ENCODE peak calls at places on chromosomes 11 and 22, in nine cellular contexts. F, N, J, S, K, W, L, R and X are unnamed samples.

GRCh38 chr11:46122955-46123354 is 1.7 kb upstream of the PHF21A start:
- DNase-seq in F (peak), N (no peak), J (no peak), S (no peak), K (no peak), W (no peak), L (no peak), R (no peak), X (no peak)

GRCh38 chr11:16111690-16112089 is 244.7 kb downstream of the SOX6 start:
- DNase-seq in F (no peak), N (no peak), J (no peak), S (no peak), K (no peak), W (no peak), L (no peak), R (no peak), X (no peak)

GRCh38 chr11:47977651-47978050 is 2.7 kb upstream of the PTPRJ start:
- DNase-seq in F (no peak), N (no peak), J (no peak), S (no peak), K (no peak), W (no peak), L (no peak), R (no peak), X (no peak)

GRCh38 chr11:65927904-65928397 is 8.7 kb downstream of the DRAP1 start:
- DNase-seq in F (no peak), N (no peak), J (peak), S (no peak), K (no peak), W (no peak), L (no peak), R (peak), X (peak)

GRCh38 chr11:1771700-1772099 is 8.0 kb upstream of the CTSD start:
- DNase-seq in F (peak), N (no peak), J (no peak), S (peak), K (no peak), W (peak), L (no peak), R (no peak), X (no peak)

GRCh38 chr11:94151903-94152677 is 23.4 kb downstream of the PANX1 start:
- DNase-seq in F (peak), N (no peak), J (no peak), S (peak), K (peak), W (no peak), L (no peak), R (no peak), X (peak)

GRCh38 chr11:2302844-2303626 is 1.2 kb downstream of the TSPAN32 start:
- DNase-seq in F (no peak), N (peak), J (no peak), S (no peak), K (no peak), W (no peak), L (peak), R (no peak), X (peak)

GRCh38 chr22:33270596-33270995 is 212.4 kb upstream of the SYN3 start:
- DNase-seq in F (no peak), N (no peak), J (no peak), S (no peak), K (no peak), W (no peak), L (no peak), R (no peak), X (no peak)

GRCh38 chr22:37624876-37625275 is 14.6 kb upstream of the SH3BP1 start:
- DNase-seq in F (no peak), N (no peak), J (no peak), S (no peak), K (no peak), W (peak), L (no peak), R (no peak), X (no peak)

GRCh38 chr22:38506118-38506962 is at the start of gene DDX17:
- DNase-seq in F (peak), N (peak), J (peak), S (peak), K (peak), W (peak), L (peak), R (peak), X (peak)

GRCh38 chr11:45331839-45332485 is 45.8 kb upstream of the SYT13 start:
- DNase-seq in F (no peak), N (no peak), J (no peak), S (no peak), K (no peak), W (no peak), L (no peak), R (no peak), X (no peak)

GRCh38 chr11:116641561-116642045 is 131.2 kb downstream of the BUD13 start:
- DNase-seq in F (peak), N (peak), J (no peak), S (peak), K (no peak), W (no peak), L (peak), R (no peak), X (no peak)

GRCh38 chr11:11297578-11297977 is 55.5 kb downstream of the CSNK2A3 start:
- DNase-seq in F (no peak), N (no peak), J (no peak), S (no peak), K (no peak), W (no peak), L (no peak), R (no peak), X (no peak)

GRCh38 chr11:80096736-80097135 is 655.9 kb upstream of the TENM4 start:
- DNase-seq in F (peak), N (no peak), J (no peak), S (no peak), K (no peak), W (no peak), L (no peak), R (no peak), X (no peak)

GRCh38 chr22:33785283-33785991 is 134.8 kb downstream of the LARGE1 start:
- DNase-seq in F (peak), N (no peak), J (no peak), S (no peak), K (no peak), W (no peak), L (no peak), R (no peak), X (no peak)

GRCh38 chr11:45142241-45142885 is 4.1 kb upstream of the PRDM11 start:
- DNase-seq in F (no peak), N (no peak), J (no peak), S (no peak), K (no peak), W (no peak), L (no peak), R (no peak), X (no peak)

GRCh38 chr11:11389238-11389637 is 36.2 kb upstream of the CSNK2A3 start:
- DNase-seq in F (no peak), N (no peak), J (no peak), S (no peak), K (no peak), W (no peak), L (no peak), R (no peak), X (no peak)

GRCh38 chr11:126284829-126285228 is 1.9 kb downstream of the TIRAP start:
- DNase-seq in F (peak), N (no peak), J (peak), S (peak), K (no peak), W (peak), L (no peak), R (peak), X (no peak)

GRCh38 chr22:26471522-26471921 is 12.1 kb downstream of the HPS4 start:
- DNase-seq in F (peak), N (no peak), J (no peak), S (peak), K (peak), W (no peak), L (no peak), R (no peak), X (peak)

GRCh38 chr11:123979311-123979710 is 1.7 kb upstream of the OR10S1 start:
- DNase-seq in F (no peak), N (no peak), J (no peak), S (no peak), K (no peak), W (no peak), L (no peak), R (no peak), X (peak)

GRCh38 chr11:35307221-35307621 is 112.1 kb downstream of the SLC1A2 start:
- DNase-seq in F (no peak), N (no peak), J (no peak), S (no peak), K (peak), W (no peak), L (no peak), R (no peak), X (no peak)

GRCh38 chr11:35303596-35304392 is 115.6 kb downstream of the SLC1A2 start:
- DNase-seq in F (peak), N (no peak), J (no peak), S (peak), K (peak), W (peak), L (no peak), R (no peak), X (no peak)

GRCh38 chr11:35305670-35306382 is 113.5 kb downstream of the SLC1A2 start:
- DNase-seq in F (peak), N (peak), J (no peak), S (peak), K (no peak), W (no peak), L (no peak), R (peak), X (peak)

GRCh38 chr11:35304393-35304790 is 115.0 kb downstream of the SLC1A2 start:
- DNase-seq in F (peak), N (no peak), J (no peak), S (peak), K (no peak), W (no peak), L (no peak), R (no peak), X (no peak)

DNA sequence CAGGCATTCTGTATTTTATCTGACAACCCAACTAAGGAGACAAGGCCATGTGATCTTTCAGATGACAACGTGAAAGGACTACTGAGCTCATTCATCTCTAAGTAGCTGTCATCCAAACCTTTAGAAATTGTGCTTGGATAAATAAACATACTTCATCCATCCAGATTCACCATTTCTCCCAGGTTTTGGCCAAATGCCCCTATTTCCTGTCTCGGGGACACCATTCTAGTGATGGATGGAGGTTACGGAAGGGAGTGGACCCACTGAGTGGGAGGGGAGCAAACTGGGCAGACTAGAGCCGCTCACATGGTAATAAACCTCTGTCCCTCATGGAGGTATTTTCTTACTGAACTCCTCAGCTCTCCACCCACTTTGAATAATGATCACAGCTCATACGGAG is 114.5 kb downstream of the SLC1A2 start:
- DNase-seq in F (no peak), N (no peak), J (no peak), S (no peak), K (no peak), W (no peak), L (no peak), R (no peak), X (no peak)
- H3K27ac ChIP-seq in F (no peak), N (no peak), J (no peak), S (peak), K (peak), W (peak), L (no peak), R (no peak), X (peak)

GRCh38 chr11:68018730-68019190 is 8.6 kb downstream of the ALDH3B1 start:
- DNase-seq in F (no peak), N (no peak), J (no peak), S (no peak), K (no peak), W (no peak), L (no peak), R (no peak), X (no peak)

GRCh38 chr11:68022531-68022930 is 8.0 kb upstream of the NDUFS8 start:
- DNase-seq in F (no peak), N (no peak), J (no peak), S (no peak), K (no peak), W (no peak), L (no peak), R (no peak), X (peak)

GRCh38 chr11:68020575-68020974 is 9.9 kb upstream of the NDUFS8 start:
- DNase-seq in F (no peak), N (no peak), J (no peak), S (peak), K (no peak), W (no peak), L (no peak), R (no peak), X (peak)

GRCh38 chr11:68019486-68019885 is 9.4 kb downstream of the ALDH3B1 start:
- DNase-seq in F (no peak), N (no peak), J (no peak), S (no peak), K (no peak), W (no peak), L (no peak), R (no peak), X (no peak)

DNA sequence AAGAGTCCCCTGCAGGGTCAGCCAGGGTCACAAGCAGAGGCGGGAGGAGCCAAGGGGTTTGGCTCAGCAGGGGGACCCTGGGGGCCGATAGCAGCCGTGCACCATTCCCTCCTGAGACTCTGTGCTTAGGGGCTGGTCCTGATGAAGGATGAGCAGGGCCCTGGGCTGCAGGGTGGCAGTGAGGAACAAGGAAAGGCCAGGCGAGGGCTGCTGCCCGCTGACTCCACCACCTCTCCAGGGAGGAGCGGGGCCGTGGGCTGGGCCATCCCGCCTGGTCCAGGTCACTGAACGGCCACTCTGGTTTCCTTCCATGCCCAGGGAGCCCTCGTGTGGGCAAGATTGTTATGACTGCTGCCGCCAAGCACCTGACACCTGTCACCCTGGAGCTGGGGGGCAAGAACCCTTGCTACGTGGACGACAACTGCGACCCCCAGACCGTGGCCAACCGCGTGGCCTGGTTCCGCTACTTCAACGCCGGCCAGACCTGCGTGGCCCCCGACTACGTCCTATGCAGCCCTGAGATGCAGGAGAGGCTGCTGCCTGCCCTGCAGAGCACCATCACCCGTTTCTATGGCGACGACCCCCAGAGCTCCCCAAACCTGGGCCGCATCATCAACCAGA is 9.2 kb upstream of the NDUFS8 start:
- DNase-seq in F (no peak), N (peak), J (no peak), S (peak), K (no peak), W (no peak), L (no peak), R (no peak), X (no peak)
- H3K27ac ChIP-seq in F (no peak), N (no peak), J (no peak), S (peak), K (no peak), W (no peak), L (no peak), R (no peak), X (no peak)

GRCh38 chr11:64768300-64768694 is 8.5 kb upstream of the PYGM start:
- DNase-seq in F (no peak), N (no peak), J (no peak), S (no peak), K (no peak), W (no peak), L (no peak), R (no peak), X (peak)

GRCh38 chr11:64767344-64768299 is 7.8 kb upstream of the PYGM start:
- DNase-seq in F (peak), N (peak), J (peak), S (peak), K (no peak), W (peak), L (peak), R (peak), X (peak)

GRCh38 chr11:64766881-64767280 is 7.1 kb upstream of the PYGM start:
- DNase-seq in F (no peak), N (no peak), J (no peak), S (no peak), K (no peak), W (no peak), L (no peak), R (no peak), X (no peak)

GRCh38 chr11:64770120-64770519 is 8.2 kb downstream of the SF1 start:
- DNase-seq in F (no peak), N (no peak), J (no peak), S (no peak), K (no peak), W (no peak), L (no peak), R (no peak), X (no peak)

DNA sequence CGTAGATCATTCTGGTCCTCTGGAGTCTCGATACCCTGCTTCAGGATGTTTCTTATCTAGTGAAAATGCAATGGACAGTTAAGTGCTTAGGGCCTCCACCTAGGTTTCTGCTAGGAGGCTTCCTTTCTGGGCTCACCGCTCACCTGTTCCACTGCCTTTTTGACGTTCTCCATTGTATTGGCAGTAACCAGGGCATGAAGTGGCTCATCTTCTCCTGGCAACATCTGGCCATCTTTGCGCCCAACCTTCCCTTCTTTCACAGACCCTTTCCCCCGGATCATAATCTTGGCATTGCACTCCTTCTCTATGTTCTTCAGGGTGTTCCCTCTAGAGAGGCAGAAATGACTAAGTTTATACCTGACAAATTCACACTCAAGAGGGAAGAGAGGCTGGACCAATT is 9.1 kb downstream of the SF1 start:
- DNase-seq in F (no peak), N (no peak), J (no peak), S (no peak), K (no peak), W (no peak), L (no peak), R (no peak), X (peak)
- H3K27ac ChIP-seq in F (no peak), N (no peak), J (no peak), S (no peak), K (peak), W (no peak), L (no peak), R (no peak), X (no peak)

DNA sequence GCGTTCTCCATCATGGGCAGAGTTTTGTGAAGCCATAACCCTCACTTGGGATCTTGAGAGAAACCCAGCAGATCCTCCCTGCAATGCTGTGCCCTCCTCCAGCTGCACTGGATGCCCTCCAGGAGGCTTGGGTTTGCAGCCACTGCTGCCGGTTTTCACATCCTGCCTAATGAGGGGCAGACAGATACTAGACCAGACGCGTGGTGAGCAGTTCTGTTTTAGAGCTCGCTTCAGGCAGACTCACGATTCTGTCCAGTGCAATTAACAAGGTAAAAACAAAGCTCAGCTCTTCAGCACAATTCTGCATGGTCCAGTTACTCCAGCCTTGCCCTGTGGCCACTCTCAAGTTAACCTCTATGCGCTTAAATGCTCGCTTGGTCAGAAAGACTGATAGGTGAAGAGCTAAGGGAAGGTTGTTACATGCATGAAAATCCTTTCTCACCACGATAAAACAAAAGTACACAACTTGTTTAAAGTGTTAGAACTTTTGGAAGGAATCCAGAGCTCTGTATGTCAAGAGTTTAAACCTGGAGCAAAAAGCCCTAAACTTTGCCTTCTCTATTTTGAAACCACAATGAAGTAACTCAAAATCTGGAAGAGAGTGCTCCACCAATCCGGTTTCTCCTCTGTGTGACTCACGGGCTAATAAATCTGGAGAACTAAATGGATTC is 292.3 kb upstream of the FAT3 start:
- DNase-seq in F (no peak), N (no peak), J (no peak), S (no peak), K (no peak), W (no peak), L (no peak), R (no peak), X (no peak)
- H3K27ac ChIP-seq in F (no peak), N (no peak), J (no peak), S (no peak), K (no peak), W (peak), L (no peak), R (no peak), X (no peak)

DNA sequence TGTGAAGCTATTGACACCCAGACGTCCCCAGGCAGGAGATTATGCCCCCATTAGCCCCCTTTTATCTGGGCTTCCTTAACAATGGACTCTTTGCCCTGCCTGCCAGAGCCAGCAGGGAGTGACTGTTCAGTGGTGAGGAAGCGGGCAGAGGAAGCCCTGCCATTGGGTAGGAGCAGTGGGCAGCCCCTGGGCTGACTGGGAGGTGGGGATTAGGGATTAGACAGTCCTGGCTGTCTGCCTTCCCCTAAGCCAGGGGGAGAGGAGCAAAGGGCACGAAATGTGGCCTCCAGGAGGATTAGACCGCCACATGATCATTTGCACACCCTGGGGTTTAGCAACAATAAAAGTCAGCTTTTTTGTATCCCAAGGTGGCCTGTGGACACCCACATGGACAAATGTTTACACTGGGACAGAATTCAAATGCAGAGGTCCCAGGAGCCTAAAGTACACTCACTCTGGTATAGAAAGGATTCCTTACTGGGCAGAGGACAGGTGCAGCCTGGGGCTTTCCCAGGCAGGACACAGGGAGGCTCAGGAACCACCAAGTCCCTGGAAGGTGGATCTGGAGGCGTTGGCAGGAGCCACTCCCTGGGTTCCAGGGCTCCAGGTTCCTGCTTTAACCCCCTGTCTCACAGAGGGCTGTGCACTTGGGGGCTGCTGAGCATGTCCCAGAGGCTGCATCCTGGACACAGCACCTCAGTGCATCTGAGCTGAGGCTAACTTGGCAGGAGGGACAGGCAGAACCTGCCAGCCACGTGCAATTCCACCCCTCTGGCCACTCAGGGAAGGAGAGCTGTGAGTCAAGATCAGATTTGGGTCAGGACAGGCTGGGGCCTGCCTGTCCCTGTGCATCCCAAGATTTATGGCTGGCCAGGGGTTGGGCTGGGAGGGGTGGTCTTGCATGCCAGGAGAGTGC is 2.1 kb downstream of the PNPLA3 start:
- DNase-seq in F (no peak), N (peak), J (no peak), S (no peak), K (peak), W (no peak), L (no peak), R (no peak), X (no peak)
- H3K27ac ChIP-seq in F (no peak), N (peak), J (no peak), S (no peak), K (peak), W (no peak), L (no peak), R (no peak), X (no peak)

GRCh38 chr11:76772783-76773106 is 10.4 kb upstream of the TSKU start:
- DNase-seq in F (no peak), N (no peak), J (no peak), S (no peak), K (no peak), W (no peak), L (no peak), R (no peak), X (no peak)
- H3K27ac ChIP-seq in F (no peak), N (no peak), J (no peak), S (peak), K (peak), W (peak), L (peak), R (no peak), X (no peak)

GRCh38 chr22:31094741-31095140 is 12.6 kb downstream of the SELENOM start:
- DNase-seq in F (no peak), N (no peak), J (no peak), S (no peak), K (no peak), W (no peak), L (no peak), R (no peak), X (no peak)
- H3K27ac ChIP-seq in F (no peak), N (no peak), J (no peak), S (no peak), K (peak), W (peak), L (peak), R (no peak), X (no peak)